ENCODE peak calls at places on chromosome 15, in five cellular contexts. L, F, O, V and T are unnamed samples.

GRCh38 chr15:84736375-84736774 is 12.0 kb upstream of the ZNF592 start:
- DNase-seq in L (no peak), F (no peak), O (no peak), V (no peak), T (no peak)

GRCh38 chr15:96170616-96171270 is 159.8 kb upstream of the NR2F2 start:
- DNase-seq in L (no peak), F (no peak), O (no peak), V (no peak), T (peak)

GRCh38 chr15:66750609-66751008 is 48.6 kb downstream of the SMAD6 start:
- DNase-seq in L (no peak), F (no peak), O (no peak), V (no peak), T (no peak)

GRCh38 chr15:90306560-90306959 is 41.1 kb downstream of the NGRN start:
- DNase-seq in L (no peak), F (no peak), O (no peak), V (no peak), T (no peak)

GRCh38 chr15:96416934-96417759 is 86.6 kb downstream of the NR2F2 start:
- DNase-seq in L (no peak), F (no peak), O (no peak), V (no peak), T (no peak)

GRCh38 chr15:59867436-59867835 is 136.7 kb upstream of the FOXB1 start:
- DNase-seq in L (no peak), F (no peak), O (no peak), V (no peak), T (no peak)

GRCh38 chr15:58736244-58736643 is 13.3 kb downstream of the ADAM10 start:
- DNase-seq in L (no peak), F (no peak), O (no peak), V (no peak), T (no peak)

GRCh38 chr15:101065570-101066221 is 146.5 kb downstream of the LRRK1 start:
- DNase-seq in L (no peak), F (no peak), O (no peak), V (no peak), T (no peak)

GRCh38 chr15:78438595-78439285 is 724 bp downstream of the IREB2 start:
- DNase-seq in L (no peak), F (no peak), O (peak), V (no peak), T (peak)

GRCh38 chr15:74653426-74654082 is 37.9 kb downstream of the CLK3 start:
- DNase-seq in L (peak), F (no peak), O (no peak), V (peak), T (no peak)

GRCh38 chr15:80445300-80446041 is 41.3 kb downstream of the ARNT2 start:
- DNase-seq in L (no peak), F (no peak), O (no peak), V (no peak), T (no peak)

GRCh38 chr15:28891588-28891987 is 5.8 kb downstream of the APBA2 start:
- DNase-seq in L (no peak), F (no peak), O (no peak), V (no peak), T (no peak)

GRCh38 chr15:71116942-71117341 is 1.7 kb downstream of the THSD4 start:
- DNase-seq in L (no peak), F (no peak), O (no peak), V (no peak), T (no peak)

GRCh38 chr15:51814616-51815015 is 14.8 kb upstream of the TMOD3 start:
- DNase-seq in L (no peak), F (no peak), O (no peak), V (no peak), T (no peak)

GRCh38 chr15:52657338-52657737 is 21.9 kb downstream of the ATOSA start:
- DNase-seq in L (no peak), F (no peak), O (no peak), V (no peak), T (no peak)

GRCh38 chr15:73989001-73989798 is 2.9 kb downstream of the STOML1 start:
- DNase-seq in L (no peak), F (no peak), O (no peak), V (no peak), T (no peak)

GRCh38 chr15:71461748-71462147 is 346.5 kb downstream of the THSD4 start:
- DNase-seq in L (no peak), F (no peak), O (no peak), V (no peak), T (no peak)

GRCh38 chr15:35477853-35478252 is 68.1 kb downstream of the DPH6 start:
- DNase-seq in L (no peak), F (no peak), O (no peak), V (no peak), T (no peak)

GRCh38 chr15:70140543-70141375 is 43.0 kb upstream of the TLE3 start:
- DNase-seq in L (peak), F (no peak), O (peak), V (no peak), T (peak)

GRCh38 chr15:71575474-71576045 is 234.8 kb upstream of the NR2E3 start:
- DNase-seq in L (no peak), F (no peak), O (no peak), V (no peak), T (peak)

GRCh38 chr15:65132841-65133549 is 613 bp downstream of the PDCD7 start:
- DNase-seq in L (peak), F (no peak), O (peak), V (no peak), T (peak)

GRCh38 chr15:98955980-98956723 is 51.4 kb downstream of the PGPEP1L start:
- DNase-seq in L (no peak), F (no peak), O (no peak), V (no peak), T (no peak)

GRCh38 chr15:69979783-69980182 is 117.9 kb downstream of the TLE3 start:
- DNase-seq in L (no peak), F (no peak), O (no peak), V (no peak), T (no peak)

GRCh38 chr15:77622212-77622941 is 10.3 kb downstream of the LINGO1 start:
- DNase-seq in L (no peak), F (no peak), O (no peak), V (no peak), T (no peak)

GRCh38 chr15:88838667-88839066 is 35.4 kb downstream of the ACAN start:
- DNase-seq in L (no peak), F (no peak), O (no peak), V (no peak), T (no peak)

GRCh38 chr15:62149729-62150128 is 15.4 kb downstream of the C2CD4B start:
- DNase-seq in L (no peak), F (no peak), O (no peak), V (no peak), T (no peak)

GRCh38 chr15:98330692-98331435 is 317.5 kb upstream of the IGF1R start:
- DNase-seq in L (no peak), F (no peak), O (no peak), V (no peak), T (no peak)

GRCh38 chr15:39360417-39360816 is 220.5 kb upstream of the THBS1 start:
- DNase-seq in L (no peak), F (no peak), O (no peak), V (no peak), T (peak)

GRCh38 chr15:57440799-57441198 is 64.5 kb downstream of the CGNL1 start:
- DNase-seq in L (no peak), F (no peak), O (no peak), V (no peak), T (no peak)